ENCODE peak calls at places on chromosomes 7 and 10, in nine cellular contexts. Q, V, U, O, B, F, J, L and G are unnamed samples.

GRCh38 chr7:75650062-75650461 is 88.7 kb downstream of the HIP1 start:
- DNase-seq in Q (no peak), V (no peak), U (peak; percentile 46), O (no peak), B (no peak), F (no peak), J (no peak), L (no peak), G (no peak)

GRCh38 chr10:50398823-50399222 is 147.5 kb upstream of the ASAH2 start:
- DNase-seq in Q (no peak), V (no peak), U (no peak), O (no peak), B (no peak), F (no peak), J (no peak), L (no peak), G (no peak)

GRCh38 chr10:43648392-43649148 is at the start of gene ZNF32:
- DNase-seq in Q (peak; percentile 95), V (peak; percentile 78), U (peak; percentile 82), O (peak; percentile 85), B (peak; percentile 96), F (peak; percentile 87), J (peak; percentile 54), L (peak; percentile 92), G (peak; percentile 11)

GRCh38 chr10:33134011-33134751 is 176.2 kb upstream of the ITGB1 start:
- DNase-seq in Q (no peak), V (peak; percentile 51), U (peak; percentile 97), O (peak; percentile 96), B (no peak), F (no peak), J (peak; percentile 11), L (no peak), G (no peak)

GRCh38 chr7:116232920-116233319 is 22.6 kb downstream of the TES start:
- DNase-seq in Q (no peak), V (no peak), U (no peak), O (no peak), B (no peak), F (no peak), J (no peak), L (no peak), G (no peak)

GRCh38 chr7:1641173-1641572 is 28.9 kb upstream of the ELFN1 start:
- DNase-seq in Q (no peak), V (no peak), U (no peak), O (no peak), B (no peak), F (no peak), J (no peak), L (no peak), G (no peak)

GRCh38 chr7:50837965-50838364 is 55.3 kb upstream of the GRB10 start:
- DNase-seq in Q (no peak), V (no peak), U (no peak), O (peak; percentile 89), B (no peak), F (no peak), J (peak; percentile 31), L (no peak), G (no peak)

GRCh38 chr10:28676297-28676967 is 889 bp upstream of the BAMBI start:
- DNase-seq in Q (no peak), V (peak; percentile 7), U (no peak), O (peak; percentile 41), B (no peak), F (no peak), J (no peak), L (no peak), G (peak; percentile 24)

GRCh38 chr10:35643151-35643975 is 1.3 kb upstream of the FZD8 start:
- DNase-seq in Q (peak; percentile 66), V (no peak), U (peak; percentile 2), O (peak; percentile 43), B (peak; percentile 58), F (no peak), J (no peak), L (no peak), G (no peak)

GRCh38 chr7:130904031-130904757 is 170.2 kb upstream of the KLF14 start:
- DNase-seq in Q (no peak), V (no peak), U (peak; percentile 97), O (peak; percentile 96), B (no peak), F (no peak), J (peak; percentile 76), L (no peak), G (no peak)

GRCh38 chr7:82677064-82677463 is 233.5 kb upstream of the CACNA2D1 start:
- DNase-seq in Q (no peak), V (no peak), U (no peak), O (no peak), B (peak; percentile 34), F (no peak), J (no peak), L (no peak), G (peak; percentile 9)

GRCh38 chr10:33211123-33211878 is 123.2 kb downstream of the NRP1 start:
- DNase-seq in Q (no peak), V (no peak), U (no peak), O (peak; percentile 81), B (peak; percentile 22), F (no peak), J (no peak), L (no peak), G (no peak)

GRCh38 chr10:66746246-66746645 is 179.6 kb upstream of the LRRTM3 start:
- DNase-seq in Q (no peak), V (no peak), U (no peak), O (peak; percentile 16), B (no peak), F (no peak), J (no peak), L (no peak), G (no peak)

GRCh38 chr7:145036592-145037386 is 200.9 kb upstream of the TPK1 start:
- DNase-seq in Q (no peak), V (peak; percentile 3), U (peak; percentile 75), O (peak; percentile 3), B (peak; percentile 44), F (no peak), J (peak; percentile 36), L (peak; percentile 84), G (peak; percentile 83)

GRCh38 chr7:131606346-131607290 is 50.2 kb upstream of the PODXL start:
- DNase-seq in Q (no peak), V (no peak), U (no peak), O (no peak), B (no peak), F (no peak), J (no peak), L (no peak), G (no peak)

GRCh38 chr7:155363852-155364600 is 66.3 kb downstream of the INSIG1 start:
- DNase-seq in Q (no peak), V (no peak), U (no peak), O (no peak), B (no peak), F (no peak), J (no peak), L (no peak), G (peak; percentile 39)

GRCh38 chr10:69659286-69660027 is 29.4 kb downstream of the FAM241B start:
- DNase-seq in Q (no peak), V (no peak), U (no peak), O (no peak), B (no peak), F (no peak), J (no peak), L (no peak), G (no peak)

GRCh38 chr7:106916689-106917088 is 51.6 kb downstream of the PIK3CG start:
- DNase-seq in Q (no peak), V (no peak), U (no peak), O (no peak), B (no peak), F (no peak), J (no peak), L (no peak), G (no peak)

GRCh38 chr10:16941865-16942264 is 124.6 kb upstream of the RSU1 start:
- DNase-seq in Q (no peak), V (no peak), U (no peak), O (peak; percentile 27), B (no peak), F (no peak), J (no peak), L (no peak), G (no peak)

GRCh38 chr7:38658916-38659315 is 27.7 kb upstream of the AMPH start:
- DNase-seq in Q (no peak), V (no peak), U (no peak), O (peak; percentile 16), B (no peak), F (no peak), J (no peak), L (no peak), G (no peak)

GRCh38 chr7:82050792-82051191 is 280.9 kb upstream of the HGF start:
- DNase-seq in Q (no peak), V (no peak), U (no peak), O (peak; percentile 56), B (peak; percentile 31), F (no peak), J (no peak), L (no peak), G (no peak)

GRCh38 chr7:113456533-113456932 is 338.2 kb upstream of the SMIM30 start:
- DNase-seq in Q (no peak), V (no peak), U (no peak), O (no peak), B (no peak), F (no peak), J (no peak), L (no peak), G (no peak)

GRCh38 chr7:73602721-73603651 is 21.3 kb downstream of the MLXIPL start:
- DNase-seq in Q (no peak), V (no peak), U (no peak), O (no peak), B (no peak), F (no peak), J (no peak), L (no peak), G (no peak)

GRCh38 chr10:15541376-15541775 is 170.3 kb upstream of the FAM171A1 start:
- DNase-seq in Q (no peak), V (no peak), U (no peak), O (no peak), B (no peak), F (no peak), J (no peak), L (no peak), G (no peak)

GRCh38 chr10:96216775-96217174 is 54.6 kb downstream of the BLNK start:
- DNase-seq in Q (no peak), V (no peak), U (no peak), O (no peak), B (no peak), F (no peak), J (no peak), L (no peak), G (no peak)

GRCh38 chr7:40437498-40437897 is 302.7 kb downstream of the SUGCT start:
- DNase-seq in Q (no peak), V (no peak), U (peak; percentile 98), O (peak; percentile 97), B (no peak), F (no peak), J (no peak), L (no peak), G (no peak)

GRCh38 chr10:132192076-132192975 is 5.6 kb downstream of the DPYSL4 start:
- DNase-seq in Q (no peak), V (no peak), U (no peak), O (no peak), B (no peak), F (no peak), J (no peak), L (no peak), G (no peak)

GRCh38 chr7:106444068-106444655 is 159.4 kb upstream of the NAMPT start:
- DNase-seq in Q (no peak), V (no peak), U (no peak), O (no peak), B (no peak), F (no peak), J (no peak), L (no peak), G (no peak)

GRCh38 chr10:79379512-79380124 is 32.3 kb downstream of the PPIF start:
- DNase-seq in Q (peak; percentile 22), V (no peak), U (no peak), O (no peak), B (no peak), F (no peak), J (no peak), L (no peak), G (no peak)

GRCh38 chr10:24457661-24458318 is 248.9 kb downstream of the KIAA1217 start:
- DNase-seq in Q (no peak), V (no peak), U (no peak), O (peak; percentile 40), B (no peak), F (no peak), J (no peak), L (no peak), G (no peak)

GRCh38 chr10:10923029-10923668 is 94.5 kb upstream of the CELF2 start:
- DNase-seq in Q (no peak), V (no peak), U (no peak), O (no peak), B (no peak), F (no peak), J (no peak), L (no peak), G (no peak)